ENCODE peak calls at places on chromosomes 3 and 15, in five cellular contexts. S, V, I, P and L are unnamed samples.

GRCh38 chr3:115071611-115072010 is 75.5 kb downstream of the ZBTB20 start:
- DNase-seq in S (peak), V (no peak), I (no peak), P (peak), L (no peak)

GRCh38 chr3:84738101-84738500 is 220.7 kb upstream of the CADM2 start:
- DNase-seq in S (no peak), V (no peak), I (no peak), P (no peak), L (no peak)

GRCh38 chr15:92901053-92901761 is 1.1 kb downstream of the CHD2 start:
- DNase-seq in S (no peak), V (no peak), I (no peak), P (peak), L (no peak)

GRCh38 chr15:73522011-73522410 is 79.0 kb downstream of the REC114 start:
- DNase-seq in S (no peak), V (no peak), I (no peak), P (no peak), L (no peak)

GRCh38 chr3:37546876-37547275 is 314.8 kb upstream of the CTDSPL start:
- DNase-seq in S (peak), V (no peak), I (no peak), P (no peak), L (peak)

GRCh38 chr3:43902415-43902814 is 211.7 kb downstream of the ABHD5 start:
- DNase-seq in S (no peak), V (no peak), I (no peak), P (no peak), L (no peak)

GRCh38 chr15:71568226-71568625 is 242.1 kb upstream of the NR2E3 start:
- DNase-seq in S (no peak), V (no peak), I (no peak), P (no peak), L (no peak)

GRCh38 chr15:37099321-37100108 is 834 bp downstream of the MEIS2 start:
- DNase-seq in S (no peak), V (no peak), I (no peak), P (peak), L (no peak)

GRCh38 chr3:179410317-179410716 is 41.0 kb downstream of the GNB4 start:
- DNase-seq in S (peak), V (no peak), I (no peak), P (no peak), L (no peak)

GRCh38 chr15:62390793-62391543 is 225.9 kb upstream of the C2CD4B start:
- DNase-seq in S (peak), V (peak), I (peak), P (peak), L (peak)

GRCh38 chr3:54056521-54056920 is 65.8 kb upstream of the CACNA2D3 start:
- DNase-seq in S (no peak), V (no peak), I (no peak), P (no peak), L (no peak)

GRCh38 chr3:29067014-29067413 is 213.9 kb upstream of the RBMS3 start:
- DNase-seq in S (no peak), V (no peak), I (no peak), P (peak), L (no peak)

GRCh38 chr3:7847521-7847920 is 654.1 kb upstream of the LMCD1 start:
- DNase-seq in S (no peak), V (no peak), I (no peak), P (no peak), L (no peak)

GRCh38 chr3:13332158-13332557 is 88.0 kb downstream of the NUP210 start:
- DNase-seq in S (no peak), V (no peak), I (peak), P (no peak), L (no peak)

GRCh38 chr3:29721789-29722188 is 440.9 kb downstream of the RBMS3 start:
- DNase-seq in S (no peak), V (no peak), I (no peak), P (no peak), L (no peak)

GRCh38 chr3:50575372-50575771 is 6.0 kb downstream of the HEMK1 start:
- DNase-seq in S (no peak), V (no peak), I (no peak), P (no peak), L (no peak)

GRCh38 chr3:34139566-34139965 is 341.1 kb downstream of the PDCD6IP start:
- DNase-seq in S (no peak), V (no peak), I (no peak), P (no peak), L (no peak)

GRCh38 chr3:52917044-52917443 is 19.7 kb upstream of the STIMATE start:
- DNase-seq in S (no peak), V (no peak), I (no peak), P (no peak), L (no peak)
- TF ChIP-seq CTCF in S (no peak), V (no peak), I (no peak), P (no peak), L (no peak)

GRCh38 chr3:153443961-153444360 is 281.9 kb downstream of the RAP2B start:
- DNase-seq in S (peak), V (no peak), I (no peak), P (peak), L (peak)
- TF ChIP-seq CTCF in S (peak), V (no peak), I (no peak), P (peak), L (no peak)

DNA sequence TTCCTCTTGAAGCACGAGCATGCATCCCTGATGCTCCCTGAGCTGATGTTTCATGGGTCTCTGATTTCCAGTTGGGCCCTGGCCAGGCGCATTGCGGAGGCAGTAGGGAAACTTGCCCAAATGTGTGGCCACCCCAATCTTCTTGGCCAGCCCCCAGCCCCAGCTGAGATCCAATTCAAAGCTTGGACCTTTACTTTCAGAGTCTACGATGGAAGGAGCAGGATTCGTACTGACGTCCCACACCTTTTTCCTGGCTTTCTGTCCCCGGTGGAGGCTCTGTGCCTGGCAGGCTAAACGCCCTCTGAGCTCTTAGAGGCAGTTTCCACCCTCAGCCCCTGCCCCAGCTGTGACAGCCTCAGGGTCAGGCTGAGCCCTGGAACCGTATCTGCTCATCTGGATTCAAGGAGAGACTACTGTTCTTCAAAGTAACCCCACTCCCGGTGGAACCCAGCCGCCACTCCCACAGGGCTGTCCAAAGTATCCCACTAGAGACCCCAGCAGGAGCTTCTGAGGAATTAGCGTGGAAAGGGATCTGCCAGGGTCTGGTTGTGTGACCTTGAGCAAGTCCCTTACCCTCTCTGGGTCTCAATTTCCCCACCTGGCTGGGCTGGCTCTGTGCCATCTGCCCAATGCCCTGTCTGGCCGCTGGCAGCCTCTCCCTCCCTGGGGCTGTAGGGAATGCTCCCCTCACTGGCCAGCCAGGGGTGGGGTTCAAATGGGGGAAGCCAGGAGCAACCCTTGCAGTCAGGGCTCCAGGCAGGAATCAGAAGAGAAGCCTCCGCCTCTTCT is 37.3 kb downstream of the CPN2 start:
- DNase-seq in S (no peak), V (peak), I (no peak), P (no peak), L (no peak)
- TF ChIP-seq CTCF in S (peak), V (no peak), I (no peak), P (peak), L (peak)

GRCh38 chr3:174219738-174220137 is 639.4 kb upstream of the NAALADL2 start:
- DNase-seq in S (no peak), V (no peak), I (no peak), P (no peak), L (no peak)
- TF ChIP-seq CTCF in S (peak), V (no peak), I (no peak), P (no peak), L (no peak)

DNA sequence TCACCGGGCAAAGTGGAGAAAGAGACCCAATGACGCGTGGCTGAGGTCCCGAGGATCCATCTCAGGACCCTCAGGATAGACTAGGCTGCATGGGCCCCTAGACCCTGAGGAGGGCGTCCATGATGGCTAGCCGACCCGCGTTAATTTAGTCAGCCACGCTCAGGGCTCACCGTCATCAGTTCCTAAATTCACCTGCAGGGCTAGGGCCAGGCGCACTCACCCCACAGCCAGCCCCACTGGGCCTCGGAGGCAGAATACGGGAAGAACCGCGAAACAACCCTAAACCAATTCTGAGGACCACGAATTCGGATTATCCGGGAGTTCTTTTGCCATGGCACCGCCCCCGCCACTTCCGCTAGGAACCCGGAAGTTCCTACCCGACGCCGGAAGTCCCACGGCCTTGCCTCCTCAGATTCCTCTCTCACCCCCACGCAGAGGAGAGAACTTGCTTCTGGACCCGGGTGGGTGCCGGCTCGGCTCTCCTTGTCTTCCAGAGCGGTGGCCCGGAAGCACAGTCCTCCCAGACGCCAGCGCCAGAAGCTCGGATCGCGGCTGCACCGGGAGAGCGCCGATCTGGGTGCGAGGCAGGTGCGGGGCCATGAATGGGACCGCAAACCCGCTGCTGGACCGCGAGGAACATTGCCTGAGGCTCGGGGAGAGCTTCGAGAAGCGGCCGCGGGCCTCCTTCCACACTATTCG is at the start of the genes EAF1 and METTL6:
- DNase-seq in S (peak), V (peak), I (peak), P (peak), L (peak)
- TF ChIP-seq CTCF in S (peak), V (peak), I (no peak), P (peak), L (peak)

GRCh38 chr15:40891810-40892448 is 2.3 kb upstream of the VPS18 start:
- DNase-seq in S (peak), V (no peak), I (peak), P (peak), L (peak)
- TF ChIP-seq CTCF in S (peak), V (peak), I (no peak), P (peak), L (peak)